ENCODE peak calls at places on chromosomes 7 and 10, in four cellular contexts. P is fibroblast of lung; X is neural progenitor cell; S is CD4-positive, alpha-beta memory T cell. N is an unnamed sample. For H3K4me1, the result is how much of the 10 kb centered on the place peaks cover.

GRCh38 chr7:21806388-21806787 is 139.3 kb downstream of the CDCA7L start:
- DNase-seq in S (no peak), X (no peak), P (no peak), N (no peak)

GRCh38 chr10:132384618-132385510 is 12.1 kb upstream of the PWWP2B start:
- DNase-seq in X (no peak), P (no peak), S (peak), N (no peak)

GRCh38 chr7:105689093-105689819 is 108.0 kb upstream of the EFCAB10 start:
- DNase-seq in P (no peak), S (no peak), X (peak), N (no peak)

GRCh38 chr10:118045842-118046490 is 775 bp downstream of the RAB11FIP2 start:
- DNase-seq in X (no peak), P (peak), S (no peak), N (no peak)

GRCh38 chr10:13439771-13440708 is 88.8 kb downstream of the BEND7 start:
- DNase-seq in P (peak), S (peak), X (peak), N (peak)

GRCh38 chr7:29372351-29372931 is 177.9 kb downstream of the CHN2 start:
- DNase-seq in X (no peak), P (peak), S (no peak), N (no peak)

GRCh38 chr7:36053589-36053988 is 99.5 kb upstream of the EEPD1 start:
- DNase-seq in S (no peak), X (no peak), P (no peak), N (no peak)

GRCh38 chr7:114310344-114311118 is 104.1 kb upstream of the FOXP2 start:
- DNase-seq in P (peak), S (no peak), X (no peak), N (no peak)

GRCh38 chr10:132971448-132972148 is 29.2 kb upstream of the CFAP46 start:
- DNase-seq in X (no peak), S (no peak), P (no peak), N (no peak)

GRCh38 chr10:131131726-131132561 is 179.6 kb downstream of the TCERG1L start:
- DNase-seq in P (no peak), X (no peak), S (no peak), N (peak)

GRCh38 chr7:151671514-151671913 is 151.8 kb upstream of the RHEB start:
- DNase-seq in S (no peak), P (no peak), X (no peak), N (no peak)

GRCh38 chr10:71753960-71754505 is 19.3 kb downstream of the VSIR start:
- DNase-seq in S (peak), P (no peak), X (no peak), N (no peak)

GRCh38 chr10:71751515-71752224 is 21.6 kb downstream of the VSIR start:
- DNase-seq in S (no peak), P (no peak), X (no peak), N (no peak)

GRCh38 chr10:71753091-71753959 is 20.0 kb downstream of the VSIR start:
- DNase-seq in X (no peak), S (peak), P (no peak), N (no peak)

GRCh38 chr10:71750986-71751385 is 22.3 kb downstream of the VSIR start:
- DNase-seq in P (no peak), X (no peak), S (no peak), N (no peak)

DNA sequence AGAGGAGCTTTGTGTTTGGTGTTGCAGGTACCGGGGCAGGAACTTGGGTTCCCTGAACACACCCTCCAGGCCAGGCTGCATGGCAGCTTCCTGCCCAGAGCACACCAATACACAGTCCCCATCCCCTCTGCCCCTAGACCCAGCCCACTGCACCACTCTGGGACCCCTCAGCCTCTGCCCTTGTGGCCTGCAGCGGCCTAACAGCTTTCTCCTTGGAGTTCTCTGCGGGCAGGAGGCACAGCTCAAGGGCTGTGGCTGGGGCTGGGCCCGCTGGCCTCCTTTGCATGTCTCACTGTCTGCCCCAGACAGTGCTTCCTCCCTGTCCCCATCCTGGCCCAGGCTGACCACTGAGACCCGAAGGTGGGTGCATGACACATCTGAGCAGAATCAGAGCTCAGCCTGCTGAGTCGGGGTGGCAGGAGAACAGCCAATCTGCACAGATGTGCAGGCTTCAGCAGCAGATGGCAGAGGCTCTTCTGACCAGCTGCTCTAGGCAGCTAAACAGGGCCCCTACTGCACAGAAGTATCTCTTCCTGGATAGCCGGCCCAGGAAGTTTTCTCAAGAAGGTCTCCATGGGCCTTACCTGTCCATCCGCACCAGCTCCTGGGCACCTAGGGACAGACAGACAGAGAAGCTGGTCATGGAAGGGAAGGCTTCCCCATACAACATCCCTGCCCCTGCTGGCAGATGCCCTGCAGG is 20.8 kb downstream of the VSIR start:
- DNase-seq in P (no peak), X (no peak), S (no peak), N (no peak)
- H3K4me1 ChIP-seq in P (under half), X (under half), S (half or more), N (half or more)

DNA sequence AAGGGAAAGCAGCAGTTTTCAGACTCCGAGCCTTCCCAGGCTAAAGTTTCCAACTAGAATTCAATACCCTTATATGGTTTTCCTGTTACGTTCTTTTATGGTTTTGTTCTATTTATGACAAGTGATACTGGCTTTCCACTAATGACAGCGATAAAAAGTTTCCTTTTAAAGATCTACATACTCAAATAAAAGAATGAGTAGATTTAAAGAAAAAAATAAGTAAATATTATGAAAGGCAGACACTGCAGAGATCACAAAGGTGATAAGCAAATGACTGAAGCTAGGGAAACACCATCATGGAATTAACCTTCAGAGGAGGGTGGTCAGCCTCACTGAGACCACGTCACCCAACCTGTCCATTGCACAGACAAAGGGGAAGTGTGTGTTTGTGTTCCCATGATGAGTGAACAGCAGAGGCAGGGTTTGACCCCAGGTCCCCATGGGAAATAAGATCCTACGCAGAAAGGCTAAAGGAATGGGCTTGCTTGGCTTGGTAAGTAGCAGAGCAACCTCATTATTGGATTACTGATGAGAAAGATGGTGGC is 4.0 kb downstream of the VSIR start:
- DNase-seq in X (no peak), S (peak), P (no peak), N (no peak)
- H3K4me1 ChIP-seq in X (under half), S (half or more), P (half or more), N (half or more)

GRCh38 chr7:44922351-44922694 is 37.0 kb upstream of the PURB start:
- DNase-seq in X (no peak), P (no peak), S (no peak), N (no peak)
- H3K4me1 ChIP-seq in X (under half), P (under half), S (under half), N (under half)

GRCh38 chr10:119413738-119414611 is 128.5 kb downstream of the RGS10 start:
- DNase-seq in P (peak), S (no peak), X (no peak), N (peak)
- H3K4me1 ChIP-seq in P (under half), S (under half), X (under half), N (half or more)

N was measured in left ventricle myocardium inferior.